ENCODE peak calls at places on chromosomes 1 and 21, in nine cellular contexts. O, T, V, K, P, A, N, R and D are unnamed samples.

GRCh38 chr1:63968663-63969460 is 195.0 kb downstream of the ROR1 start:
- DNase-seq in O (no peak), N (peak; percentile 46), T (no peak), K (peak; percentile 39), A (peak; percentile 49), P (no peak), V (no peak), R (no peak), D (no peak)

GRCh38 chr1:55156093-55156492 is 59.1 kb downstream of the USP24 start:
- DNase-seq in V (no peak), P (no peak), R (no peak), T (no peak), O (no peak), A (no peak), K (peak; percentile 19), N (peak; percentile 75), D (no peak)

GRCh38 chr1:193755441-193755840 is 569.0 kb upstream of the B3GALT2 start:
- DNase-seq in P (no peak), T (no peak), O (no peak), R (no peak), K (no peak), V (no peak), A (no peak), N (no peak), D (no peak)

GRCh38 chr1:67627336-67627735 is 57.7 kb upstream of the GADD45A start:
- DNase-seq in N (no peak), V (no peak), T (no peak), O (no peak), P (no peak), A (no peak), K (no peak), R (no peak), D (no peak)

GRCh38 chr21:30336596-30336995 is 898 bp downstream of the KRTAP27-1 start:
- DNase-seq in N (peak; percentile 17), V (no peak), R (no peak), A (no peak), T (no peak), K (peak; percentile 44), O (no peak), P (no peak), D (no peak)

GRCh38 chr1:98398649-98399048 is 262.9 kb upstream of the SNX7 start:
- DNase-seq in O (no peak), T (no peak), P (no peak), N (peak; percentile 59), K (peak; percentile 53), A (no peak), R (no peak), V (no peak), D (no peak)

GRCh38 chr1:174916846-174917245 is 82.9 kb upstream of the CACYBP start:
- DNase-seq in K (no peak), R (no peak), T (no peak), A (no peak), P (no peak), V (no peak), N (no peak), O (no peak), D (no peak)

GRCh38 chr1:85465099-85465790 is at the start of gene DDAH1:
- DNase-seq in K (peak; percentile 89), A (peak; percentile 57), P (peak; percentile 46), O (peak; percentile 87), V (no peak), R (peak; percentile 65), T (no peak), N (peak; percentile 73), D (no peak)

GRCh38 chr21:34887729-34888568 is 161.2 kb downstream of the RUNX1 start:
- DNase-seq in A (peak; percentile 62), V (no peak), K (peak; percentile 99), P (peak; percentile 50), O (peak; percentile 91), R (peak; percentile 83), T (no peak), N (peak; percentile 98), D (peak; percentile 92)

GRCh38 chr1:170156594-170156993 is 10.8 kb downstream of the NTMT2 start:
- DNase-seq in O (no peak), N (no peak), V (no peak), T (no peak), A (no peak), P (no peak), R (no peak), K (no peak), D (no peak)

GRCh38 chr1:170162385-170163226 is 16.8 kb downstream of the NTMT2 start:
- DNase-seq in N (peak; percentile 98), T (peak; percentile 26), K (peak; percentile 98), V (no peak), O (peak; percentile 63), R (no peak), P (no peak), A (no peak), D (no peak)

GRCh38 chr1:170153417-170153816 is 7.7 kb downstream of the NTMT2 start:
- DNase-seq in A (no peak), R (no peak), K (no peak), P (no peak), T (no peak), O (no peak), V (no peak), N (no peak), D (no peak)

GRCh38 chr1:170155055-170155454 is 9.3 kb downstream of the NTMT2 start:
- DNase-seq in O (no peak), V (no peak), A (no peak), K (no peak), T (no peak), N (no peak), P (no peak), R (no peak), D (no peak)

GRCh38 chr1:170157820-170158219 is 12.1 kb downstream of the NTMT2 start:
- DNase-seq in R (no peak), P (no peak), K (no peak), V (no peak), N (no peak), A (no peak), O (no peak), T (no peak), D (no peak)
- H3K27ac ChIP-seq in R (no peak overlapping the region), P (no peak overlapping the region), K (no peak overlapping the region), V (no peak overlapping the region), N (no peak overlapping the region), A (no peak overlapping the region), O (no peak overlapping the region), T (no peak overlapping the region), D (no peak overlapping the region)

GRCh38 chr1:162578071-162578705 is 16.7 kb downstream of the UAP1 start:
- DNase-seq in V (no peak), R (no peak), K (no peak), T (no peak), A (no peak), N (no peak), P (no peak), O (no peak), D (no peak)
- H3K27ac ChIP-seq in V (no peak overlapping the region), R (no peak overlapping the region), K (peak overlapping the region; percentile 16), T (no peak overlapping the region), A (peak overlapping the region; percentile 18), N (no peak overlapping the region), P (no peak overlapping the region), O (no peak overlapping the region), D (no peak overlapping the region)

GRCh38 chr21:20790113-20790512 is 208.1 kb upstream of the NCAM2 start:
- DNase-seq in V (peak; percentile 47), R (no peak), P (no peak), K (no peak), N (no peak), T (peak; percentile 8), A (no peak), O (no peak), D (no peak)
- H3K27ac ChIP-seq in V (no peak overlapping the region), R (no peak overlapping the region), P (no peak overlapping the region), K (no peak overlapping the region), N (no peak overlapping the region), T (no peak overlapping the region), A (no peak overlapping the region), O (no peak overlapping the region), D (no peak overlapping the region)

GRCh38 chr1:160053548-160054365 is 16.2 kb downstream of the KCNJ10 start:
- DNase-seq in R (no peak), K (no peak), N (no peak), P (no peak), V (no peak), A (no peak), O (no peak), T (no peak), D (no peak)
- H3K27ac ChIP-seq in R (no peak overlapping the region), K (no peak overlapping the region), N (no peak overlapping the region), P (no peak overlapping the region), V (no peak overlapping the region), A (no peak overlapping the region), O (no peak overlapping the region), T (no peak overlapping the region), D (no peak overlapping the region)

GRCh38 chr1:160486453-160486852 is 36.6 kb downstream of the SLAMF6 start:
- DNase-seq in T (no peak), A (no peak), N (no peak), K (no peak), R (no peak), O (no peak), P (no peak), V (no peak), D (no peak)
- H3K27ac ChIP-seq in T (no peak overlapping the region), A (no peak overlapping the region), N (no peak overlapping the region), K (no peak overlapping the region), R (no peak overlapping the region), O (no peak overlapping the region), P (no peak overlapping the region), V (no peak overlapping the region), D (no peak overlapping the region)